ENCODE peak calls at places on chromosomes 1 and 21, in seven cellular contexts. P is naive thymus-derived CD4-positive, alpha-beta T cell; T is effector memory CD4-positive, alpha-beta T cell; W is Karpas-422; O is heart right ventricle; N is heart left ventricle; Q is transverse colon. F is an unnamed sample. For H3K4me1, the result is how much of the 10 kb centered on the place peaks cover.

GRCh38 chr1:156667968-156668709 is 9.1 kb downstream of the NES start:
- DNase-seq in P (no peak), T (no peak), W (no peak), O (no peak), N (no peak), Q (no peak), F (no peak)

GRCh38 chr1:160541622-160542302 is 18.7 kb upstream of the SLAMF6 start:
- DNase-seq in P (no peak), T (no peak), W (no peak), O (no peak), N (no peak), Q (no peak), F (no peak)

GRCh38 chr1:10253755-10254154 is 43.4 kb downstream of the KIF1B start:
- DNase-seq in P (no peak), T (no peak), W (no peak), O (no peak), N (no peak), Q (no peak), F (no peak)

GRCh38 chr1:197671140-197671539 is 104.1 kb downstream of the DENND1B start:
- DNase-seq in P (no peak), T (no peak), W (no peak), O (no peak), N (no peak), Q (no peak), F (no peak)

GRCh38 chr1:4837752-4838151 is 183.3 kb downstream of the AJAP1 start:
- DNase-seq in P (no peak), T (no peak), W (no peak), O (no peak), N (no peak), Q (no peak), F (no peak)

GRCh38 chr1:108051625-108052382 is 86.8 kb upstream of the VAV3 start:
- DNase-seq in P (no peak), T (no peak), W (no peak), O (no peak), N (no peak), Q (no peak), F (no peak)

GRCh38 chr1:228010921-228011320 is 4.1 kb downstream of the WNT3A start:
- DNase-seq in P (no peak), T (no peak), W (no peak), O (no peak), N (no peak), Q (no peak), F (no peak)

GRCh38 chr1:166705376-166706289 is 133.6 kb upstream of the POGK start:
- DNase-seq in P (no peak), T (no peak), W (no peak), O (no peak), N (no peak), Q (no peak), F (no peak)

GRCh38 chr1:174040387-174040786 is 18.2 kb upstream of the RC3H1 start:
- DNase-seq in P (no peak), T (no peak), W (no peak), O (no peak), N (no peak), Q (no peak), F (no peak)

GRCh38 chr1:183882328-183883167 is 77.6 kb downstream of the RGL1 start:
- DNase-seq in P (no peak), T (no peak), W (no peak), O (no peak), N (no peak), Q (no peak), F (no peak)

GRCh38 chr1:17540255-17541001 is 930 bp downstream of the ARHGEF10L start:
- DNase-seq in P (no peak), T (no peak), W (no peak), O (peak), N (peak), Q (no peak), F (no peak)

DNA sequence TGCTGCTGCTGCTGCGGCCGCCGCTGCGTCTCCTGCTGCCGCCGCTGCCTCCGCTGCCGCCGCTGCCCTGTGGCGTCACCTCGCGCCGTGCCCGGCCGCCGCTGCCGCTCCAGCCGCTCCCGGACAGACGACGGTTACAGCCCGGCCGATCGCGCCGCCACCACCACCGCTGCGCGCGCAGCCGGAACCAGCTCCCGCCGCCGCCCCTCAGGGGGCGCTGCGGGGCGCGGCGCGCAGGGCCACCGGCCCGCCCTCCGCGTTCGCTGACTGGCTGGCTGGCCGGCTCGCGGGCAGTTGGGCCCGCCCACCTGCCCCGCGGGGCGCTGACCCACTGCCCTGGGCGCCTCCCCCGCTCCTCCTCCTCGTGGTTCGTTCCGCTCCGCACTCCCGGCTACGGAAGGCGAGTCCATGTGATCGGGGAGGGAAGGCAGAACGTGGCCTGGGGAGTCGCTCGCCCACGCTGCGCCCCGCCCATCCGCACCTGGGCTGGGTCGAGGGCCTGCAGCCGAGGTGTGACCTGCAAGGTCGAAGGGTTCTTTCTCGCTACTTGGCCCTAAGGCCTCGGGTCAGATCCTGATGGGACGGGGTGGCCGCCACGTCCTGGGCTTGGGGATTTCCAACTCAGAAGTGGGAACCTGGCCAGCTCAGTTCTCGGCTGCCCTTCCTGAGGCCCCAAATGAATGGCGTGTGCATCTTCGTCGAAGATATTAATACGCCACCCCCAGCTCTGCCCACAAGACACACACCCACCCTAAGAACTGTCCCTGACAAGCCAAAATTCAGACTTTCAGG is at the start of gene PTP4A2:
- DNase-seq in P (peak), T (peak), W (peak), O (peak), N (peak), Q (peak), F (peak)
- H3K27ac ChIP-seq in P (peak), T (peak), W (peak), O (peak), N (peak), Q (peak), F (peak)

GRCh38 chr1:22053861-22054770 is 1.6 kb downstream of the CDC42 start:
- DNase-seq in P (no peak), T (no peak), W (no peak), O (no peak), N (no peak), Q (no peak), F (no peak)

GRCh38 chr1:22055463-22055862 is 3.0 kb downstream of the CDC42 start:
- DNase-seq in P (no peak), T (no peak), W (no peak), O (no peak), N (no peak), Q (no peak), F (no peak)

GRCh38 chr1:22056043-22056442 is 3.5 kb downstream of the CDC42 start:
- DNase-seq in P (no peak), T (no peak), W (no peak), O (no peak), N (no peak), Q (no peak), F (no peak)

GRCh38 chr1:22057861-22058260 is 5.4 kb downstream of the CDC42 start:
- DNase-seq in P (no peak), T (no peak), W (no peak), O (no peak), N (no peak), Q (no peak), F (no peak)

DNA sequence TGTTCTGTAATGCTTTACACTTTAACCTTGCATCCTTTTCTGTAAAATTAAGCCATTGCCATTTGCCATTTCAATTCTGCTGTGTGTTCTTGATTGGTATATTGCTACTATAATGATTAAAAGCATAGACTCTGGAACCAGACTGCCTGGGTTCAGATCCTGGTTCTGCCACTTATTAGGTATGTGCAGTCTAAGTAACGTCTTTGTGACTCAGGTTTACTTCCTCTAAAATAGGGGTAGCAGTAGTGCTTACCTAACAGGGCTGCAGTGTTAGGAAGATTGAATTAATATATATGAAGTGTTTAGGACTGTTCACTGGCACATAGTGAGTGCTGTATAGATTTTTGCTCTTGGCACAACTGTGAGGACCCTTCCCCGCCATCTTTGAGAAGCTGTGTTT is 4.4 kb downstream of the CDC42 start:
- DNase-seq in P (no peak), T (no peak), W (no peak), O (no peak), N (no peak), Q (no peak), F (no peak)
- H3K4me1 ChIP-seq in P (half or more), T (under half), W (under half), O (half or more), N (half or more), Q (under half), F (under half)

GRCh38 chr1:186234976-186235686 is 139.9 kb downstream of the TPR start:
- DNase-seq in P (no peak), T (no peak), W (no peak), O (no peak), N (no peak), Q (no peak), F (no peak)
- H3K27ac ChIP-seq in P (no peak), T (no peak), W (no peak), O (no peak), N (no peak), Q (no peak), F (no peak)

DNA sequence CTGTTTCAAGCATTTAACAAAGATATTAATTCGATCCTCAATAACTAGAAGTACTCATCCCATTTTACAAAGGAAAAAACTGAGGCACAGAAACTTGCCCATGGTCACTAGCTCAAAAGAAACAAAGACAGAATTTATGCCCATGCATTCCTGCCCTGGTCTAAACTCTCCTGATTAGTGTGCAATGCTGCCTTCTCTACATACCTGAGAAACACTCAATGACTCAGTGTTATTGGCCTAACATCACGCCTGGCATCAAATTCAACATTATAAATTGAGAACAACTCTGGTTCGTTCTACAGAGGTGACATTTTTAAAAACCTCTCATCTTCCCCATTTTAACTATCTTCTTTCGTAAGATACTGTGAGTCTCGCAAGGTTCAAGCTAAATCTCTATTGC is 5.2 kb downstream of the APP start:
- DNase-seq in P (no peak), T (no peak), W (no peak), O (no peak), N (no peak), Q (no peak), F (no peak)
- H3K4me1 ChIP-seq in P (under half), T (under half), W (under half), O (half or more), N (under half), Q (under half), F (under half)

DNA sequence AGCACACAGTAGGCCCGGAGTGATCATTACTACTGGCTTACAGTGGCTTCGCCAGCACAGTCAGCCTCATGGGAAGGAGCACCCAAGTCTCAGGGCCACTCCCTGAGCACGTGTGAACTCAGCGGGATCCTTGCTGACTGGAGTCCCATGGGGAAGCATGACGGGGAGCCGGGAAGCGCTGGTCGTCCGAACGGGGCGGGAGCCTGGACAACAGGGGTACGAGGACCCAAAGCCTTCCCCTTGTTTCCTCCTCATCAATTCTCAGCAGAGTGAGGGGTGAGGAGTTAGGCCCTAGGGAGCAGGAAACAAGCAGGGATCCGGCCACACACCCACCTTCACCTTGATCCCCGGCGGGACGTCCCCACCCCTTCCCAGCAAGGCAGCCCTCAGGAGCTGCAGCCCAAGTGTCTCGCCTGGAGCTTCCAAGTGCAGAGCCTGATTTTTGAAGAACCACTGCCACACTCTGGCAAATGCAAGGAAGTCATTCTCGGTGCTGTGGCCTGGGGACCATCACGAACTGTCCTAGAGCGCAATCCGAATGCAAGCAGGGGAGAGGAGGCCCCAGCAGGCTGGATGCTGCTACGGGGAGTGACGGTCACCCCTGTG is 35.5 kb downstream of the TOMM20 start:
- DNase-seq in P (no peak), T (no peak), W (no peak), O (peak), N (peak), Q (peak), F (peak)
- H3K27ac ChIP-seq in P (no peak), T (no peak), W (no peak), O (no peak), N (no peak), Q (no peak), F (no peak)

GRCh38 chr1:208799186-208799585 is 555.0 kb upstream of the PLXNA2 start:
- DNase-seq in P (no peak), T (no peak), W (no peak), O (no peak), N (no peak), Q (no peak), F (no peak)
- H3K4me1 ChIP-seq in P (under half), T (under half), W (under half), O (under half), N (under half), Q (under half), F (under half)

GRCh38 chr1:53735681-53736080 is 3.3 kb downstream of the GLIS1 start:
- DNase-seq in P (no peak), T (no peak), W (no peak), O (no peak), N (no peak), Q (no peak), F (no peak)
- H3K27ac ChIP-seq in P (no peak), T (no peak), W (no peak), O (no peak), N (no peak), Q (peak), F (no peak)

GRCh38 chr1:209590405-209590804 is 6.9 kb downstream of the CAMK1G start:
- DNase-seq in P (no peak), T (no peak), W (no peak), O (no peak), N (no peak), Q (no peak), F (no peak)
- H3K4me1 ChIP-seq in P (under half), T (under half), W (under half), O (under half), N (under half), Q (under half), F (under half)

GRCh38 chr1:23977187-23977853 is 2.8 kb downstream of the SRSF10 start:
- DNase-seq in P (no peak), T (no peak), W (no peak), O (no peak), N (no peak), Q (no peak), F (peak)
- H3K27ac ChIP-seq in P (peak), T (peak), W (peak), O (peak), N (no peak), Q (peak), F (peak)

F was measured in DND-41.